ENCODE peak calls at places on chromosomes 1 and 21, in ten cellular contexts. Y is upper lobe of right lung, K is natural killer cell, O is osteoblast, E is fibroblast of mammary gland, J is tibial artery, G is brain microvascular endothelial cell, V is heart right ventricle, M is choroid plexus epithelial cell, S is H1. W is an unnamed sample.

GRCh38 chr1:93614550-93615200 is 67.0 kb downstream of the BCAR3 start:
- DNase-seq in E (peak), V (no peak), G (no peak), Y (no peak), K (no peak), O (no peak), M (no peak), J (no peak), S (no peak), W (no peak)

GRCh38 chr21:36338975-36339374 is 19.0 kb downstream of the MORC3 start:
- DNase-seq in M (peak), V (no peak), Y (no peak), G (no peak), O (no peak), J (no peak), K (no peak), E (no peak), S (no peak), W (no peak)

GRCh38 chr1:54604051-54604450 is 19.3 kb downstream of the FAM151A start:
- DNase-seq in O (peak), E (no peak), Y (no peak), J (no peak), S (no peak), G (no peak), K (no peak), M (no peak), V (no peak), W (no peak)

GRCh38 chr1:25099343-25099951 is 132.9 kb downstream of the SYF2 start:
- DNase-seq in K (peak), J (peak), E (no peak), O (no peak), V (no peak), M (no peak), G (no peak), S (no peak), Y (no peak), W (no peak)

GRCh38 chr1:56070601-56071000 is 508.8 kb downstream of the PLPP3 start:
- DNase-seq in M (no peak), E (peak), O (no peak), S (no peak), J (no peak), K (no peak), Y (no peak), G (no peak), V (no peak), W (no peak)

GRCh38 chr1:168535536-168535935 is 8.3 kb downstream of the XCL2 start:
- DNase-seq in Y (no peak), K (no peak), G (no peak), V (no peak), O (no peak), J (no peak), E (no peak), M (no peak), S (no peak), W (no peak)

GRCh38 chr1:53601867-53602266 is 137.1 kb downstream of the GLIS1 start:
- DNase-seq in M (no peak), Y (peak), G (no peak), O (peak), E (no peak), K (no peak), S (no peak), V (no peak), J (no peak), W (no peak)

GRCh38 chr1:204602871-204603542 is 82.5 kb downstream of the LRRN2 start:
- DNase-seq in V (no peak), E (no peak), G (no peak), O (no peak), J (no peak), Y (no peak), M (no peak), S (no peak), K (no peak), W (no peak)

GRCh38 chr1:22830747-22831340 is 120.2 kb downstream of the EPHB2 start:
- DNase-seq in G (no peak), S (no peak), V (no peak), K (no peak), E (no peak), J (no peak), Y (no peak), M (no peak), O (peak), W (no peak)

GRCh38 chr1:47782414-47783165 is 214.6 kb downstream of the TRABD2B start:
- DNase-seq in E (peak), G (no peak), Y (no peak), J (peak), S (no peak), M (peak), K (no peak), V (peak), O (peak), W (peak)

GRCh38 chr1:89719502-89720306 is 86.8 kb downstream of the LRRC8C start:
- DNase-seq in G (no peak), E (peak), O (no peak), V (no peak), J (no peak), Y (no peak), S (no peak), K (no peak), M (peak), W (peak)

GRCh38 chr1:118984086-118984989 is 3.8 kb downstream of the TBX15 start:
- DNase-seq in G (peak), K (no peak), E (peak), V (no peak), J (peak), S (peak), O (peak), Y (no peak), M (peak), W (no peak)

GRCh38 chr1:29123871-29124365 is at the start of gene TMEM200B:
- DNase-seq in O (no peak), M (no peak), G (no peak), Y (no peak), K (no peak), E (no peak), V (no peak), J (no peak), S (no peak), W (no peak)

GRCh38 chr1:21200767-21201166 is 24.1 kb upstream of the EIF4G3 start:
- DNase-seq in G (peak), Y (no peak), O (peak), J (no peak), S (no peak), E (peak), M (peak), V (no peak), K (no peak), W (peak)

GRCh38 chr21:46228345-46229051 is at the start of gene LSS:
- DNase-seq in Y (peak), J (peak), G (peak), K (peak), V (peak), O (peak), E (peak), M (peak), S (peak), W (peak)

GRCh38 chr1:230011333-230012092 is 55.5 kb upstream of the GALNT2 start:
- DNase-seq in V (no peak), E (peak), M (no peak), J (no peak), G (no peak), K (no peak), Y (no peak), S (no peak), O (no peak), W (no peak)

GRCh38 chr1:230084408-230085177 is 17.6 kb downstream of the GALNT2 start:
- DNase-seq in K (no peak), O (peak), E (peak), M (peak), S (no peak), Y (no peak), V (peak), J (peak), G (peak), W (peak)

GRCh38 chr1:212074856-212075255 is 39.3 kb downstream of the DTL start:
- DNase-seq in G (no peak), J (no peak), Y (no peak), M (no peak), S (no peak), V (no peak), O (no peak), K (no peak), E (no peak), W (no peak)

GRCh38 chr1:94819945-94820746 is at the start of gene SLC44A3:
- DNase-seq in M (peak), E (peak), G (no peak), K (no peak), V (no peak), J (no peak), Y (peak), O (peak), S (peak), W (peak)

GRCh38 chr1:151653397-151653796 is 41.5 kb downstream of the SNX27 start:
- DNase-seq in S (no peak), V (no peak), O (no peak), J (no peak), M (peak), G (peak), K (no peak), Y (no peak), E (peak), W (peak)

GRCh38 chr21:41678016-41678935 is 88.6 kb downstream of the RIPK4 start:
- DNase-seq in G (no peak), M (no peak), O (no peak), V (no peak), S (no peak), J (no peak), E (no peak), K (no peak), Y (peak), W (no peak)

GRCh38 chr1:18682375-18682774 is 51.7 kb downstream of the PAX7 start:
- DNase-seq in J (no peak), E (no peak), M (no peak), O (no peak), V (no peak), S (no peak), G (no peak), K (no peak), Y (no peak), W (no peak)

GRCh38 chr1:13808729-13809131 is 108.7 kb downstream of the PRDM2 start:
- DNase-seq in E (peak), V (peak), O (no peak), J (no peak), K (no peak), M (peak), Y (peak), G (peak), S (no peak), W (peak)

GRCh38 chr21:20253261-20253660 is 744.9 kb upstream of the NCAM2 start:
- DNase-seq in O (no peak), S (no peak), V (no peak), K (no peak), J (no peak), G (no peak), E (no peak), Y (no peak), M (no peak), W (no peak)

GRCh38 chr1:15446212-15446611 is 8.0 kb downstream of the CTRC start:
- DNase-seq in O (peak), K (no peak), E (no peak), V (no peak), G (no peak), J (no peak), Y (no peak), S (no peak), M (no peak), W (no peak)

GRCh38 chr1:84869750-84870149 is 23.3 kb downstream of the LPAR3 start:
- DNase-seq in V (no peak), M (peak), E (peak), K (no peak), G (no peak), Y (no peak), O (no peak), J (no peak), S (no peak), W (peak)

GRCh38 chr1:63112155-63112914 is 210.0 kb upstream of the FOXD3 start:
- DNase-seq in S (no peak), V (no peak), G (peak), J (no peak), K (no peak), O (peak), Y (no peak), M (peak), E (peak), W (peak)

GRCh38 chr1:229210844-229211243 is 60.1 kb upstream of the RAB4A start:
- DNase-seq in E (no peak), K (no peak), V (no peak), S (no peak), M (no peak), G (no peak), Y (no peak), O (no peak), J (no peak), W (no peak)

GRCh38 chr1:28329395-28330153 is 734 bp downstream of the MED18 start:
- DNase-seq in S (peak), O (peak), V (no peak), M (peak), J (peak), Y (peak), G (peak), K (no peak), E (peak), W (peak)

GRCh38 chr1:245874942-245875580 is 632.0 kb downstream of the SMYD3 start:
- DNase-seq in O (peak), V (peak), J (peak), K (no peak), Y (peak), S (no peak), E (peak), G (peak), M (peak), W (peak)

GRCh38 chr1:11204396-11205190 is 15.4 kb downstream of the ANGPTL7 start:
- DNase-seq in S (no peak), Y (no peak), G (no peak), J (no peak), E (no peak), O (no peak), M (no peak), K (no peak), V (no peak), W (no peak)

GRCh38 chr1:229437443-229437842 is 3.5 kb upstream of the ACTA1 start:
- DNase-seq in G (no peak), J (no peak), M (no peak), O (no peak), E (peak), S (no peak), K (no peak), V (no peak), Y (no peak), W (no peak)

GRCh38 chr21:45670731-45671130 is 27.2 kb downstream of the PCBP3 start:
- DNase-seq in E (no peak), S (no peak), M (no peak), G (no peak), K (no peak), J (no peak), V (no peak), O (no peak), Y (no peak), W (no peak)

GRCh38 chr21:27802816-27803475 is 836.1 kb upstream of the ADAMTS5 start:
- DNase-seq in V (peak), M (peak), Y (no peak), J (no peak), S (peak), K (no peak), G (peak), E (peak), O (no peak), W (peak)

GRCh38 chr1:42040159-42040558 is 113.1 kb upstream of the GUCA2B start:
- DNase-seq in O (no peak), J (no peak), S (no peak), E (no peak), M (no peak), G (no peak), Y (no peak), V (no peak), K (no peak), W (no peak)

GRCh38 chr1:61183471-61184034 is 101.2 kb downstream of the NFIA start:
- DNase-seq in G (peak), J (peak), M (peak), E (peak), V (peak), Y (no peak), O (peak), S (no peak), K (no peak), W (peak)

GRCh38 chr1:115764541-115764940 is 4.0 kb downstream of the CASQ2 start:
- DNase-seq in Y (no peak), O (no peak), M (peak), E (peak), K (no peak), G (peak), V (peak), S (no peak), J (no peak), W (peak)

GRCh38 chr1:43438006-43438405 is 15.7 kb downstream of the HYI start:
- DNase-seq in E (no peak), G (no peak), J (no peak), S (no peak), V (no peak), M (no peak), O (no peak), K (no peak), Y (no peak), W (no peak)

GRCh38 chr1:174274884-174275283 is 115.6 kb downstream of the RABGAP1L start:
- DNase-seq in S (no peak), V (no peak), J (no peak), G (no peak), K (no peak), E (no peak), O (no peak), Y (no peak), M (no peak), W (no peak)

DNA sequence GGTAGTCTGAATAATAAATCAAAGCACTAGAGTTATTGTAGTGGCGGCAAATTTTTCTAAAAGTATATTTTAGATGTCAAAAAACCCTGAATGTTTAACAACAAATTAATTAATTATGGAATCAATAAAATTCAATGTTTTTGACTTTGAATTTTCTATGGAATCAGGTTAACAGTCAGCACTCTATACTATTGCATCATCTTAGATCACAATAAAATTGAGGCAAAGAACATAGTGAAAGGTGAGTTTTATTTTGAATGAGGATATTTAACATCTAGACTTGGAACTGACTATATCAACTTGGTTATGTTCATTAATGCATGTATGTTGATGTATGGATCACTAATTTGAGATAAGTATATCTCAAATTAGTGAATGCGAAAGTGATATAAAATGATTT is 148.5 kb downstream of the TNFSF18 start:
- DNase-seq in Y (no peak), S (no peak), M (no peak), V (no peak), E (no peak), J (no peak), G (no peak), O (no peak), K (no peak), W (no peak)
- TF ChIP-seq CTCF in Y (no peak), S (no peak), M (no peak), V (no peak), E (no peak), J (no peak), G (no peak), O (no peak), K (no peak), W (no peak)

GRCh38 chr1:2133039-2133878 is 61.3 kb downstream of the FAAP20 start:
- DNase-seq in Y (peak), O (peak), S (peak), J (peak), K (peak), G (peak), V (peak), E (peak), M (peak), W (peak)

GRCh38 chr1:2130871-2131289 is 63.7 kb downstream of the FAAP20 start:
- DNase-seq in S (no peak), E (no peak), O (peak), Y (peak), M (no peak), V (no peak), K (no peak), J (no peak), G (no peak), W (no peak)

GRCh38 chr1:2134232-2134603 is 60.4 kb downstream of the FAAP20 start:
- DNase-seq in V (no peak), K (no peak), M (no peak), J (no peak), Y (no peak), E (no peak), G (no peak), O (no peak), S (no peak), W (no peak)

GRCh38 chr1:2133879-2134215 is 60.7 kb downstream of the FAAP20 start:
- DNase-seq in S (no peak), E (no peak), J (no peak), Y (peak), G (no peak), O (no peak), K (no peak), M (no peak), V (no peak), W (no peak)

DNA sequence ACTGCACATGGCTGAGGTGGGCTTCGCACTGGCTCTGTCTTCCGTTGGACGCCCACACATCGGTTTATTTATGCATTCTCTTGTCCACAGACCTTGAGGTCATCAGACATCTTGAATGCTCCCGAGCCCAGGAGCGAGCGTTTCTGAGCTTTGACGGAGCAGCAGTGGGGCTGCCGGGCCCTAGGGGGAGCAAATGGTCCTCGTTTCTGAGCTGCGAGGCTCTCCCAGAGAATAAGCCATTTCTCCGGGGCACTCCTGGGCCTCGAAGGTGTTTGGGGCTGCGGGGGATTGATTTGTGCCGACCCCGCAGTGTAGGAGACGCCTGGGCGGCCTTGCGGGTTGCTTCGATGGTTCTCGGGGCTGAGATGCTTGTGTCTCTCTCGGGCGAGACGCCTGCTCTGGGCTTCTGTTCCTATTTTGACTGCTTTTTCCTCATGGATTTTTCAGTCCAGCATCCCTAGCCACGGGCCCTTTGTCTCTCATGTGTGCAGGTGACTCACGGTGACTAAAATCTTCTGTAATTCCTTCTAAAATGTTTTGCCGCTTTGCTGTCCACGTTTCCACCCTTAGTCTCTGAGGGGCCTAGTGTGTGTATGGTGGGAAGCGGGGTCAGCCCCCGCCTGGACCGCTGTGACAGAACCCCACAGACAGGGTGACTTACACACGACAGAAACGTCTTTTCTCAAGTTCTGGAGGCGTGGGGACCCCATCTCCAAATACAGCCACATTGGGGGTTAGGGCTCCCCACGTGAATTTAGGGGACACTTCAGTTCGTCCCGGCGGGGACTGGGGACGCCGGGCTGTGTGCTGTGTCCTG is 62.1 kb downstream of the FAAP20 start:
- DNase-seq in V (peak), G (peak), Y (peak), S (peak), J (no peak), M (peak), K (no peak), O (peak), E (peak), W (peak)
- TF ChIP-seq CTCF in V (peak), G (peak), Y (peak), S (no peak), J (peak), M (peak), K (no peak), O (peak), E (peak), W (peak)

DNA sequence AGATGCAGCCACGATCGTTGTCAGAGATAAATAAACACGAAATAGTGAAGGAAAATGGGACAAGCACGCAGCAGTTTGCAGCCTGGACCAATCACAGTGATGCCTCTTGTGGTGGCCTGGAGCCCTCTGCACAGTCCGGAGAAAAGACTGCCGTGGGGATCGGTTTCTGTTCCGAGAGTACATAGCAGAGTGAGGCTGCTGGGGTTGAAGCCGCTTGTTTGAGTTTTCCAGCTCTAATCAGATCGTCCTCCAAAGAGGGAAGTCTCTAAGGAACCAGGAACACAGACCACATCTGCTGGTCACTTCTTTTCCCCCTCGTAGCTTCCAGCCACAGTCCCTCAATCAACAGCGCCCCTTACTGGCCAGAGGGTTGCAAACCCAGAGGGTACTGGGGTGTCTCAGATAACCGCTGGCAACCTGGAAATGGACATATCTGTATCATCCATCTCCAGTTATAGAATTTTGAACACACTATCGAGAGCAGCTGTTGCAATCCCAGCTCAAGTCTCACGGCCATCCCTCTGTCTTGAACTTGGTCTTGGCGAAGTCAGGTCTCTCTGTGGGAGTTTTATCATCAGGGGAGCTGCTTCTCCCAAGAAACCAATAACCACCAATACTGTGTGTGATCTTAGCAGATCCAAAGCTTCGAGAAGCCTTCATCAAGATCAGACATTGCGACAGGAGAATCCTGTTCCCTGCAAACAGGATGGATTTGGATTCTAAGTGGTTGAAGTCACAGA is 57.4 kb downstream of the OLIG1 start:
- DNase-seq in K (peak), M (peak), J (peak), S (peak), Y (peak), G (peak), O (no peak), V (peak), E (peak), W (peak)
- TF ChIP-seq CTCF in K (peak), M (peak), J (peak), S (peak), Y (peak), G (peak), O (peak), V (peak), E (peak), W (peak)

GRCh38 chr1:221174598-221174997 is 295.4 kb downstream of the HLX start:
- DNase-seq in O (no peak), E (no peak), K (no peak), G (no peak), J (peak), S (no peak), V (peak), M (no peak), Y (no peak), W (peak)
- TF ChIP-seq CTCF in O (peak), E (no peak), K (no peak), G (peak), J (peak), S (peak), V (peak), M (no peak), Y (peak), W (no peak)